ENCODE peak calls at places on chromosomes 3 and 15, in ten cellular contexts. P is nucleus accumbens; A is frontal cortex; L is kidney; K is activated CD4-positive, CD25-positive, alpha-beta regulatory T cell treated with anti-CD3 and anti-CD28 coated beads, Interleukin-2, amount 50 U/mL, for 72 hours; F is HEK293T; S is Right ventricle myocardium superior; Y is stimulated activated CD8-positive, alpha-beta memory T cell treated with anti-CD3 and anti-CD28 coated beads, Interleukin-4, amount 100 ng/mL, for 24 hours; T is GM18507; X is germinal center. Z is an unnamed sample.

GRCh38 chr3:158950131-158950901 is 148.5 kb downstream of the MFSD1 start:
- DNase-seq in Y (no peak), T (no peak), K (no peak), S (no peak), F (no peak), L (no peak), A (no peak), X (no peak), P (no peak), Z (no peak)

GRCh38 chr3:171996178-171996817 is 43.1 kb upstream of the FNDC3B start:
- DNase-seq in T (no peak), Y (no peak), S (no peak), X (no peak), L (no peak), A (no peak), P (no peak), F (no peak), K (no peak), Z (no peak)

GRCh38 chr3:4707324-4707723 is 214.2 kb downstream of the ITPR1 start:
- DNase-seq in A (no peak), P (no peak), T (no peak), S (no peak), K (no peak), X (no peak), F (no peak), Y (no peak), L (no peak), Z (no peak)

GRCh38 chr3:33426068-33426467 is 14.1 kb downstream of the UBP1 start:
- DNase-seq in L (no peak), S (no peak), F (no peak), P (no peak), Y (no peak), K (no peak), T (no peak), X (no peak), A (no peak), Z (no peak)

GRCh38 chr3:187713504-187713903 is 11.1 kb upstream of the RTP2 start:
- DNase-seq in K (no peak), X (no peak), S (no peak), T (no peak), Y (no peak), A (no peak), L (no peak), F (no peak), P (no peak), Z (peak)

GRCh38 chr15:77402740-77403379 is 17.0 kb downstream of the PEAK1 start:
- DNase-seq in Y (no peak), L (no peak), F (no peak), T (no peak), A (no peak), X (no peak), P (no peak), S (no peak), K (no peak), Z (no peak)

GRCh38 chr15:81297147-81297572 is 26.8 kb downstream of the STARD5 start:
- DNase-seq in K (no peak), A (no peak), T (no peak), L (no peak), Y (no peak), F (no peak), X (no peak), S (no peak), P (no peak), Z (no peak)

GRCh38 chr3:41053220-41053619 is 146.1 kb upstream of the CTNNB1 start:
- DNase-seq in A (no peak), S (no peak), L (no peak), X (no peak), T (no peak), Y (no peak), K (no peak), P (peak), F (no peak), Z (no peak)

GRCh38 chr3:111725706-111726105 is 130.6 kb upstream of the ZBED2 start:
- DNase-seq in F (no peak), K (no peak), Y (no peak), P (no peak), L (no peak), S (no peak), T (no peak), X (no peak), A (no peak), Z (no peak)

GRCh38 chr3:44914936-44915335 is 40.5 kb downstream of the TGM4 start:
- DNase-seq in T (no peak), F (peak), Y (no peak), L (no peak), X (no peak), K (no peak), P (no peak), A (no peak), S (no peak), Z (no peak)

GRCh38 chr15:48393650-48394049 is 62.4 kb downstream of the DUT start:
- DNase-seq in F (no peak), S (peak), P (no peak), A (no peak), T (no peak), L (no peak), Y (no peak), X (no peak), K (no peak), Z (no peak)

GRCh38 chr3:127654374-127654773 is 18.4 kb upstream of the ABTB1 start:
- DNase-seq in X (no peak), K (no peak), L (no peak), F (no peak), A (no peak), P (no peak), T (no peak), Y (no peak), S (no peak), Z (no peak)

GRCh38 chr3:167882057-167882667 is 146.6 kb downstream of the SERPINI1 start:
- DNase-seq in F (peak), L (no peak), K (no peak), Y (no peak), S (no peak), X (peak), A (peak), T (no peak), P (no peak), Z (peak)

GRCh38 chr3:168040624-168041208 is 55.0 kb downstream of the GOLIM4 start:
- DNase-seq in X (peak), K (no peak), S (no peak), F (peak), L (no peak), Y (no peak), T (no peak), A (peak), P (no peak), Z (peak)

GRCh38 chr3:104696470-104696869 is 670.2 kb upstream of the ALCAM start:
- DNase-seq in X (no peak), Y (no peak), F (no peak), K (no peak), P (no peak), S (no peak), A (no peak), L (peak), T (no peak), Z (no peak)

GRCh38 chr3:189766416-189766815 is 135.2 kb downstream of the TP63 start:
- DNase-seq in L (no peak), K (no peak), T (no peak), F (no peak), P (no peak), A (no peak), Y (no peak), X (no peak), S (no peak), Z (no peak)

GRCh38 chr3:152474585-152474984 is 205.9 kb downstream of the MBNL1 start:
- DNase-seq in P (no peak), F (peak), A (peak), Y (no peak), X (peak), K (no peak), T (no peak), S (no peak), L (no peak), Z (peak)

GRCh38 chr3:9110316-9110715 is 139.1 kb downstream of the SRGAP3 start:
- DNase-seq in F (no peak), T (no peak), S (no peak), A (no peak), X (no peak), L (no peak), K (no peak), P (no peak), Y (no peak), Z (no peak)

GRCh38 chr15:75776075-75776443 is 63.4 kb upstream of the CSPG4 start:
- DNase-seq in F (no peak), K (no peak), P (no peak), T (no peak), X (no peak), S (no peak), A (no peak), Y (no peak), L (no peak), Z (no peak)

GRCh38 chr15:47300596-47300995 is 416.7 kb upstream of the SEMA6D start:
- DNase-seq in P (no peak), S (no peak), K (no peak), L (no peak), X (no peak), F (no peak), T (no peak), A (no peak), Y (no peak), Z (no peak)

GRCh38 chr3:53812434-53812833 is 33.8 kb downstream of the CHDH start:
- DNase-seq in S (no peak), L (no peak), F (no peak), Y (no peak), T (no peak), X (peak), A (no peak), K (no peak), P (no peak), Z (peak)

GRCh38 chr3:119259821-119260220 is 19.1 kb upstream of the B4GALT4 start:
- DNase-seq in Y (no peak), P (no peak), F (no peak), A (no peak), T (no peak), L (no peak), S (no peak), X (no peak), K (no peak), Z (no peak)

GRCh38 chr3:116140100-116140689 is 305.1 kb downstream of the LSAMP start:
- DNase-seq in P (no peak), S (no peak), A (no peak), X (peak), T (peak), K (no peak), F (peak), Y (no peak), L (no peak), Z (peak)

GRCh38 chr3:99084825-99085224 is 183.3 kb upstream of the DCBLD2 start:
- DNase-seq in T (no peak), X (no peak), K (no peak), Y (no peak), A (no peak), P (no peak), F (peak), S (no peak), L (no peak), Z (no peak)

GRCh38 chr3:23819599-23820360 is 14.0 kb downstream of the UBE2E1 start:
- DNase-seq in S (no peak), K (no peak), F (no peak), L (no peak), A (no peak), X (no peak), P (no peak), T (no peak), Y (no peak), Z (no peak)

GRCh38 chr3:114902691-114903101 is 244.4 kb downstream of the ZBTB20 start:
- DNase-seq in S (no peak), Y (no peak), X (no peak), T (no peak), A (no peak), K (no peak), P (no peak), L (no peak), F (no peak), Z (no peak)

GRCh38 chr15:80549191-80549590 is 145.0 kb downstream of the ARNT2 start:
- DNase-seq in A (no peak), L (no peak), X (no peak), S (no peak), P (no peak), K (no peak), Y (no peak), F (no peak), T (no peak), Z (no peak)

GRCh38 chr15:90219421-90220141 is 14.2 kb downstream of the CIB1 start:
- DNase-seq in T (no peak), Y (peak), X (peak), A (peak), L (no peak), S (peak), K (peak), P (no peak), F (peak), Z (peak)

GRCh38 chr3:14439501-14440167 is 37.2 kb downstream of the SLC6A6 start:
- DNase-seq in X (no peak), F (peak), A (peak), K (no peak), S (peak), Y (no peak), T (no peak), L (peak), P (no peak), Z (no peak)

GRCh38 chr15:95125803-95126202 is 894.4 kb downstream of the MCTP2 start:
- DNase-seq in X (no peak), T (no peak), P (no peak), S (no peak), L (no peak), K (no peak), A (no peak), Y (no peak), F (no peak), Z (no peak)